ENCODE peak calls at places on chromosomes 13 and 19, in seven cellular contexts. D is HepG2; L is CD8-positive, alpha-beta T cell; P is effector memory CD4-positive, alpha-beta T cell; O is PC-9; Y is lung; T is tibial nerve. V is an unnamed sample. For H3K4me1, the result is how much of the 10 kb centered on the place peaks cover.

GRCh38 chr13:44436589-44437337 is 63.1 kb downstream of the SERP2 start:
- DNase-seq in D (peak), L (peak), P (peak), O (peak), Y (peak), T (peak), V (peak)

GRCh38 chr19:5131031-5131865 is 162.3 kb downstream of the KDM4B start:
- DNase-seq in D (no peak), L (peak), P (no peak), O (no peak), Y (no peak), T (no peak), V (no peak)

GRCh38 chr13:103157034-103157433 is 90.8 kb upstream of the SLC10A2 start:
- DNase-seq in D (no peak), L (no peak), P (no peak), O (no peak), Y (no peak), T (no peak), V (no peak)

GRCh38 chr13:97234742-97235141 is 12.6 kb downstream of the MBNL2 start:
- DNase-seq in D (no peak), L (no peak), P (no peak), O (no peak), Y (no peak), T (no peak), V (no peak)

GRCh38 chr19:16273005-16273404 is 51.6 kb upstream of the KLF2 start:
- DNase-seq in D (no peak), L (no peak), P (no peak), O (no peak), Y (no peak), T (no peak), V (peak)

GRCh38 chr13:83880275-83881027 is 1.8 kb downstream of the SLITRK1 start:
- DNase-seq in D (no peak), L (no peak), P (no peak), O (no peak), Y (no peak), T (no peak), V (no peak)

GRCh38 chr13:35882722-35883497 is 248.3 kb downstream of the DCLK1 start:
- DNase-seq in D (no peak), L (no peak), P (no peak), O (no peak), Y (peak), T (no peak), V (peak)

GRCh38 chr19:35251456-35251855 is 2.7 kb downstream of the LSR start:
- DNase-seq in D (no peak), L (peak), P (no peak), O (no peak), Y (peak), T (no peak), V (no peak)

GRCh38 chr19:51064534-51065220 is at the start of gene KLK13:
- DNase-seq in D (no peak), L (no peak), P (no peak), O (peak), Y (peak), T (no peak), V (no peak)

GRCh38 chr13:48496271-48496670 is 36.6 kb downstream of the RCBTB2 start:
- DNase-seq in D (no peak), L (no peak), P (no peak), O (no peak), Y (no peak), T (no peak), V (no peak)

GRCh38 chr13:48493076-48493765 is 39.7 kb downstream of the RCBTB2 start:
- DNase-seq in D (no peak), L (no peak), P (no peak), O (no peak), Y (no peak), T (no peak), V (no peak)

GRCh38 chr13:48496796-48497195 is 36.1 kb downstream of the RCBTB2 start:
- DNase-seq in D (no peak), L (peak), P (no peak), O (no peak), Y (no peak), T (no peak), V (peak)

GRCh38 chr13:48493851-48494250 is 39.0 kb downstream of the RCBTB2 start:
- DNase-seq in D (no peak), L (no peak), P (no peak), O (no peak), Y (no peak), T (no peak), V (peak)

DNA sequence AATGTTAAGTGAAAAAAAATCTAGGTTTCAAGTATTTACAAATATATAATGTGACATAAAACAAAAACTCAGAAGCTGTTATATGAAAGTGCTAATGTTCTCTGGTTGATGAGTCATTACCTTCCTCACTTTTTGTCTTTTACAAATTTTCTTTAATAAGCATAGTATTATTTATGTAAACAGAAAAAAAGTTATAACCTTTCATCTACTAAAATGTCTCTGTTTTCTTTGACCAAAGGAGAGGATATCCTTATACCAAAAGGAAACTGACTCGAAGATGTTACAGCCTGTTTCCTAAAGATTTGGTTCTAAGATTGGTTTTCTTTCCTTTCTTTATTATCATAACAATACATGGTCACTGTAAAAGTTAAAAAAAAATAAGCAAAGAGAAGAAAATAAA is 38.0 kb downstream of the RCBTB2 start:
- DNase-seq in D (no peak), L (no peak), P (no peak), O (no peak), Y (no peak), T (no peak), V (no peak)
- H3K4me1 ChIP-seq in D (under half), L (half or more), P (under half), O (under half), Y (under half), T (under half), V (under half)

DNA sequence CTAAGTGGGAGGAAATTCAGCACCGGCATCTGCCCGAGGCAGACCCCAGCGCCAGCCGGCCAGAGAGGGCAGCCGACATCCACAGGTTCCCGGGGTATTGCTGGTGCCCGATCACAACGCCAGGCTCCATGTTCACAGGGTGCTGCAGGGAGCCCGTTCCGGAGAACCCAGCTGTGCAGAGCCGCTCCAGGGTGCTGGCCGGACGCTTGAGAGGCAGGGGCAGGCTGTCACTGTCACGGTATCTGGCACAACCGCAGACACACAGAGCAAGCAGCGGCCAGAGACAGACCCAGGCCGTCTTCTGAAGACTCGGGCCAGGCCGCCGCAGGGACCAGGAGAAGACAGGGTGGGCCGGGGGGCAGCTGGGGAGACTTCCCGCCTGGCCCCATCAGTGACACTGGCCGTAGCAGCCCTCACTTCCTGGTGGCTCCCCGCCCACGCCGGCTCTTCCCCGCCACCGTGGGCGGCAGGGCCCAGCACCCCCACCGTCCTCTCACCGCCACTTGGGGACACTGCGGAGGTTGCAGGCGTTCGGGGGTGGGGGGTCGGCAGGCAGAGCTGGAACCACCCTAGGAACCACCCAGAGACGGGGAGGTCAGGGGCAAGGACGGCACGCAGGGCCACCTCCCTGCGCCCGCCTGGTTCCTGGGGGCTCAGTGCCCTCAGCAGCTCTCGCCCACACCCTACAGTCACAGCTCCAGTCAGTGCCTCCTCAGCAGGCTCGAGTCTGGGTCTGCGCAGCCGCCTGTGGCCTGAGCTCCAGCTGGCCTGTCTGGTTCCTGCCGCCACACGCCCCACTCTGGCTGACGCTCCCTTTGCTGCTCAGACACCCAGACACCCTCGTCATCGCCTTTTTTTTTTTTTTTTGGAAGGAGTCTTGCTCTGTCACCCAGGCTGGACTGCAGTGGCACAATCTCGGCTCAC is 3.8 kb downstream of the RNF126 start:
- DNase-seq in D (no peak), L (no peak), P (peak), O (no peak), Y (no peak), T (no peak), V (no peak)
- H3K4me1 ChIP-seq in D (half or more), L (half or more), P (half or more), O (under half), Y (under half), T (under half), V (under half)

DNA sequence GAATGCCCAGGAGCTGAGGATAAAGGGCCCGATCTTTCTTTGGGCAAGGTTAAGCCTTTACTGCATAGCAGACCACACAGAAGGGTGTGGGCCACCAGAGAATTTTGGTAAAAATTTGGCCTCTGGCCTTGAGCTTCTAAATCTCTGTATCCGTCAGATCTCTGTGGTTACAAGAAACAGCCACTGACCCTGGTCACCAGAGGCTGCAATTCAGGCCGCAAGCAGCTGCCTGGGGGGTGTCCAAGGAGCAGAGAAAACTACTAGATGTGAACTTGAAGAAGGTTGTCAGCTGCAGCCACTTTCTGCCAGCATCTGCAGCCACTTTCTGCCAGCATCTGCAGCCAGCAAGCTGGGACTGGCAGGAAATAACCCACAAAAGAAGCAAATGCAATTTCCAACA is 8.6 kb upstream of the CEACAM19 start:
- DNase-seq in D (no peak), L (no peak), P (no peak), O (no peak), Y (no peak), T (no peak), V (peak)
- H3K4me1 ChIP-seq in D (under half), L (under half), P (under half), O (under half), Y (under half), T (under half), V (under half)

DNA sequence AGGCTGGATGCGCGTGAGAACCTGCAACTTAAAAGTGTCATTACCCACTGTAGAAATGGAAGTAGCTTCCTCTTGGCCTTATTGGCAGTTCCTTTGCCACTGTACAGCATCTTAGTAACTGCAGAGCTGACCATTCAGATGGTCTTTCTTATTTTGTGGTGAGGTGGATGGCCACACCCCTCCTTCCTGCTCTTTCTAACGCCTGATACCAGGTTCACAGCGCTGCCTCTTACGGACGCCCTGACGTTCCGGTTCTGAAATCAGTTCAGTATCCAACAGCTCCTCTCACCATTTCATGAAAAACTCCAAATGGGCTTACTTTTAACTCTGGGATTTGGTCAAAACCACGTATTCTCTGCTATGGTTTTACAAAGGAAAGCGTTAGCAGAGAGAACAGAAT is 134.6 kb downstream of the ATP11A start:
- DNase-seq in D (no peak), L (no peak), P (no peak), O (no peak), Y (no peak), T (no peak), V (no peak)
- H3K4me1 ChIP-seq in D (under half), L (under half), P (under half), O (under half), Y (under half), T (under half), V (under half)